ENCODE peak calls at places on chromosomes 11 and 22, in nine cellular contexts. G is M059J; H is activated CD4-positive, CD25-positive, alpha-beta regulatory T cell treated with anti-CD3 and anti-CD28 coated beads, Interleukin-2, amount 50 U/mL, for 72 hours; A is stimulated activated CD8-positive, alpha-beta memory T cell treated with anti-CD3 and anti-CD28 coated beads, Interleukin-2, amount 100 ng/mL, for 1 hour; C is fibroblast of pulmonary artery; D is DMS153; R is left colon; J is A673; V is stimulated activated CD4-positive, alpha-beta T cell treated with anti-CD3 and anti-CD28 coated beads, Interleukin-1b, Interleukin-23, amount 100 ng/mL, for 48 hours. F is an unnamed sample.

GRCh38 chr11:61152816-61153592 is 8.2 kb downstream of the VPS37C start:
- DNase-seq in J (no peak), G (peak; percentile 90), C (peak; percentile 69), R (no peak), D (no peak), A (no peak), V (no peak), H (no peak), F (no peak)

GRCh38 chr11:17314232-17314547 is 37.4 kb upstream of the NCR3LG1 start:
- DNase-seq in R (no peak), G (peak; percentile 80), C (peak; percentile 88), H (no peak), A (no peak), V (no peak), J (peak; percentile 49), D (no peak), F (no peak)

GRCh38 chr11:69308531-69308930 is 14.6 kb downstream of the MYEOV start:
- DNase-seq in A (no peak), R (no peak), G (no peak), D (no peak), V (no peak), J (no peak), H (peak; percentile 28), C (no peak), F (no peak)

GRCh38 chr11:123654566-123655081 is at the start of gene SCN3B:
- DNase-seq in D (peak; percentile 69), H (peak; percentile 50), V (peak; percentile 6), G (peak; percentile 62), C (peak; percentile 63), J (peak; percentile 91), R (peak; percentile 68), A (no peak), F (no peak)

GRCh38 chr22:48941903-48942625 is 885.6 kb downstream of the BRD1 start:
- DNase-seq in H (no peak), J (no peak), D (no peak), C (no peak), A (no peak), V (no peak), G (no peak), R (no peak), F (no peak)

GRCh38 chr11:61111786-61112517 is 9.7 kb downstream of the CD5 start:
- DNase-seq in D (no peak), V (peak; percentile 87), J (no peak), G (no peak), A (no peak), C (no peak), R (no peak), H (no peak), F (peak; percentile 55)

GRCh38 chr22:49540571-49541450 is 286.9 kb downstream of the BRD1 start:
- DNase-seq in C (no peak), H (peak; percentile 21), R (no peak), A (no peak), J (no peak), V (no peak), D (no peak), G (no peak), F (no peak)

GRCh38 chr22:30860176-30861105 is 108.1 kb downstream of the MORC2 start:
- DNase-seq in G (no peak), R (no peak), D (no peak), H (no peak), A (no peak), C (no peak), J (no peak), V (no peak), F (no peak)

GRCh38 chr11:44178381-44178780 is 82.9 kb downstream of the EXT2 start:
- DNase-seq in D (no peak), H (no peak), V (no peak), J (peak; percentile 78), A (no peak), G (peak; percentile 37), C (peak; percentile 21), R (no peak), F (no peak)

GRCh38 chr22:37226514-37226913 is 14.2 kb upstream of the SSTR3 start:
- DNase-seq in J (no peak), H (no peak), V (no peak), G (no peak), A (no peak), D (no peak), R (no peak), C (no peak), F (no peak)

GRCh38 chr11:110219011-110219785 is 77.2 kb downstream of the RDX start:
- DNase-seq in D (no peak), H (no peak), V (no peak), G (peak; percentile 41), C (peak; percentile 47), J (no peak), A (no peak), R (no peak), F (no peak)

GRCh38 chr11:70074701-70075100 is 3.4 kb upstream of the ANO1 start:
- DNase-seq in G (no peak), A (no peak), J (no peak), H (no peak), R (no peak), C (no peak), D (no peak), V (no peak), F (no peak)

GRCh38 chr22:32668254-32669094 is 133.0 kb upstream of the TIMP3 start:
- DNase-seq in J (no peak), D (no peak), R (no peak), A (no peak), H (no peak), V (no peak), G (no peak), C (no peak), F (no peak)

GRCh38 chr22:41078975-41079374 is 13.4 kb upstream of the EP300 start:
- DNase-seq in R (no peak), D (no peak), C (no peak), G (no peak), A (no peak), H (no peak), J (no peak), V (no peak), F (no peak)

GRCh38 chr11:70528794-70529580 is 130.7 kb downstream of the CTTN start:
- DNase-seq in V (no peak), R (no peak), D (no peak), C (no peak), G (no peak), J (no peak), A (no peak), H (no peak), F (no peak)

GRCh38 chr22:20009018-20009482 is 7.6 kb downstream of the ARVCF start:
- DNase-seq in C (no peak), D (no peak), R (no peak), V (no peak), H (no peak), A (no peak), G (no peak), J (no peak), F (no peak)

GRCh38 chr11:12529793-12530192 is 144.4 kb upstream of the TEAD1 start:
- DNase-seq in D (no peak), C (peak; percentile 61), H (no peak), G (no peak), A (no peak), J (no peak), V (no peak), R (no peak), F (no peak)

GRCh38 chr11:134497586-134497985 is 85.5 kb upstream of the B3GAT1 start:
- DNase-seq in H (no peak), C (no peak), D (peak; percentile 89), G (no peak), J (no peak), V (no peak), R (peak; percentile 72), A (no peak), F (no peak)

GRCh38 chr22:46514592-46515207 is 22.7 kb downstream of the CELSR1 start:
- DNase-seq in G (peak; percentile 86), J (no peak), A (no peak), C (peak; percentile 30), H (no peak), R (no peak), V (no peak), D (no peak), F (no peak)

GRCh38 chr11:78586452-78587046 is 11.9 kb upstream of the NARS2 start:
- DNase-seq in H (no peak), G (no peak), R (no peak), C (peak; percentile 50), D (no peak), A (no peak), V (no peak), J (peak; percentile 43), F (no peak)

GRCh38 chr11:62108971-62109391 is 14.8 kb upstream of the INCENP start:
- DNase-seq in R (no peak), J (no peak), V (no peak), G (peak; percentile 73), A (no peak), D (no peak), H (no peak), C (peak; percentile 64), F (no peak)

GRCh38 chr22:41762980-41763779 is 37.3 kb upstream of the CCDC134 start:
- DNase-seq in C (peak; percentile 28), J (peak; percentile 54), G (no peak), R (peak; percentile 43), V (peak; percentile 38), H (no peak), A (no peak), D (no peak), F (peak; percentile 23)

GRCh38 chr22:27125539-27125938 is 468.2 kb downstream of the MIAT start:
- DNase-seq in H (no peak), A (no peak), D (no peak), R (no peak), V (no peak), G (peak; percentile 54), J (no peak), C (no peak), F (no peak)

GRCh38 chr11:76672431-76673163 is 2.0 kb upstream of the LRRC32 start:
- DNase-seq in C (peak; percentile 27), V (peak; percentile 16), R (peak; percentile 41), A (no peak), G (no peak), H (peak; percentile 67), J (no peak), D (no peak), F (peak; percentile 32)

GRCh38 chr22:46936378-46936916 is 174.0 kb downstream of the TBC1D22A start:
- DNase-seq in C (no peak), D (no peak), V (no peak), H (no peak), R (no peak), J (peak; percentile 38), A (no peak), G (peak; percentile 34), F (no peak)

GRCh38 chr11:130037058-130037457 is 32.6 kb upstream of the APLP2 start:
- DNase-seq in H (no peak), R (no peak), G (peak; percentile 84), A (no peak), V (no peak), C (peak; percentile 91), J (no peak), D (no peak), F (no peak)

GRCh38 chr11:119263352-119263940 is 53.5 kb downstream of the MCAM start:
- DNase-seq in J (no peak), D (no peak), H (no peak), G (no peak), C (peak; percentile 22), R (no peak), V (no peak), A (no peak), F (no peak)

GRCh38 chr11:1200611-1201191 is 22.2 kb upstream of the MUC5B start:
- DNase-seq in H (no peak), R (no peak), J (no peak), C (no peak), A (no peak), G (no peak), D (no peak), V (no peak), F (no peak)

GRCh38 chr11:72358461-72359405 is 75.6 kb downstream of the CLPB start:
- DNase-seq in J (no peak), G (no peak), H (no peak), A (no peak), D (no peak), V (no peak), C (no peak), R (no peak), F (no peak)

GRCh38 chr11:69535928-69536327 is 54.5 kb downstream of the LINC01488 start:
- DNase-seq in J (no peak), D (no peak), R (no peak), A (no peak), H (no peak), V (no peak), G (no peak), C (no peak), F (no peak)

GRCh38 chr22:42582987-42583386 is 29.2 kb downstream of the SERHL2 start:
- DNase-seq in C (no peak), R (no peak), V (no peak), H (no peak), J (no peak), G (no peak), A (no peak), D (no peak), F (no peak)

F was measured in T-cell.